ENCODE peak calls at places on chromosomes 5 and 9, in eight cellular contexts. V is NB4, M is right lobe of liver, P is ascending aorta, D is brain microvascular endothelial cell, J is A549, G is GM23338, U is GM12878. A is an unnamed sample.

GRCh38 chr5:169012471-169012870 is 288.5 kb downstream of the SLIT3 start:
- DNase-seq in V (no peak), M (no peak), P (no peak), D (no peak), J (no peak), G (no peak), U (no peak), A (no peak)

GRCh38 chr9:77498891-77499290 is 149.2 kb downstream of the GNA14 start:
- DNase-seq in V (no peak), M (no peak), P (no peak), D (no peak), J (no peak), G (no peak), U (no peak), A (no peak)

GRCh38 chr5:96997265-96997859 is 61.5 kb downstream of the LNPEP start:
- DNase-seq in V (peak), M (no peak), P (no peak), D (peak), J (peak), G (peak), U (no peak), A (no peak)

GRCh38 chr5:140988036-140988997 is 22.0 kb downstream of the PCDHAC2 start:
- DNase-seq in V (no peak), M (no peak), P (no peak), D (no peak), J (no peak), G (peak), U (no peak), A (no peak)

GRCh38 chr9:73162987-73163763 is 11.5 kb downstream of the ANXA1 start:
- DNase-seq in V (no peak), M (no peak), P (no peak), D (no peak), J (no peak), G (peak), U (no peak), A (no peak)

GRCh38 chr5:90944116-90944515 is 385.5 kb downstream of the ADGRV1 start:
- DNase-seq in V (no peak), M (no peak), P (no peak), D (no peak), J (no peak), G (no peak), U (no peak), A (no peak)

GRCh38 chr5:115549154-115549553 is 4.6 kb upstream of the FEM1C start:
- DNase-seq in V (peak), M (no peak), P (no peak), D (no peak), J (no peak), G (peak), U (peak), A (no peak)

GRCh38 chr5:158755971-158756370 is 343.7 kb downstream of the EBF1 start:
- DNase-seq in V (no peak), M (no peak), P (no peak), D (peak), J (no peak), G (no peak), U (no peak), A (no peak)

GRCh38 chr9:13487936-13488335 is 208.4 kb upstream of the MPDZ start:
- DNase-seq in V (no peak), M (no peak), P (no peak), D (no peak), J (no peak), G (no peak), U (no peak), A (no peak)

GRCh38 chr5:143800715-143801114 is 11.2 kb upstream of the HMHB1 start:
- DNase-seq in V (no peak), M (no peak), P (no peak), D (no peak), J (no peak), G (no peak), U (no peak), A (no peak)

GRCh38 chr5:172868436-172868923 is 34.4 kb downstream of the ERGIC1 start:
- DNase-seq in V (no peak), M (no peak), P (no peak), D (peak), J (peak), G (no peak), U (no peak), A (no peak)

GRCh38 chr5:172694061-172694460 is 53.0 kb downstream of the NEURL1B start:
- DNase-seq in V (no peak), M (no peak), P (no peak), D (no peak), J (no peak), G (no peak), U (no peak), A (no peak)

GRCh38 chr9:137671721-137672120 is 52.9 kb downstream of the EHMT1 start:
- DNase-seq in V (no peak), M (no peak), P (no peak), D (no peak), J (no peak), G (no peak), U (no peak), A (no peak)

GRCh38 chr5:172881691-172882370 is 47.8 kb downstream of the ERGIC1 start:
- DNase-seq in V (peak), M (no peak), P (no peak), D (peak), J (no peak), G (no peak), U (peak), A (no peak)

GRCh38 chr5:58239731-58240130 is 220.2 kb downstream of the PLK2 start:
- DNase-seq in V (no peak), M (no peak), P (no peak), D (no peak), J (no peak), G (no peak), U (no peak), A (no peak)

GRCh38 chr5:169567079-169567478 is 16.5 kb upstream of the SPDL1 start:
- DNase-seq in V (peak), M (no peak), P (no peak), D (no peak), J (no peak), G (peak), U (no peak), A (no peak)

GRCh38 chr9:136742640-136743391 is at the start of gene LCN10:
- DNase-seq in V (no peak), M (no peak), P (no peak), D (no peak), J (no peak), G (peak), U (no peak), A (no peak)

GRCh38 chr9:91802391-91802790 is 147.6 kb downstream of the ROR2 start:
- DNase-seq in V (no peak), M (no peak), P (no peak), D (no peak), J (no peak), G (no peak), U (no peak), A (no peak)

GRCh38 chr5:150558088-150558621 is 50.2 kb downstream of the NDST1 start:
- DNase-seq in V (no peak), M (no peak), P (no peak), D (no peak), J (no peak), G (no peak), U (no peak), A (no peak)

GRCh38 chr5:180605554-180606214 is 14.4 kb upstream of the SCGB3A1 start:
- DNase-seq in V (peak), M (peak), P (no peak), D (peak), J (peak), G (peak), U (peak), A (no peak)

GRCh38 chr5:43554497-43554896 is 2.4 kb downstream of the PAIP1 start:
- DNase-seq in V (no peak), M (no peak), P (no peak), D (no peak), J (no peak), G (no peak), U (no peak), A (no peak)

GRCh38 chr5:136886623-136887022 is 521.3 kb upstream of the TRPC7 start:
- DNase-seq in V (no peak), M (no peak), P (no peak), D (no peak), J (no peak), G (no peak), U (no peak), A (no peak)

GRCh38 chr5:141513627-141514329 is 24.9 kb downstream of the PCDHGC5 start:
- DNase-seq in V (peak), M (no peak), P (peak), D (peak), J (no peak), G (peak), U (peak), A (peak)

GRCh38 chr5:177535125-177535524 is 18.4 kb upstream of the DDX41 start:
- DNase-seq in V (no peak), M (no peak), P (no peak), D (no peak), J (no peak), G (no peak), U (no peak), A (no peak)

GRCh38 chr5:375921-376871 is 54.7 kb downstream of the AHRR start:
- DNase-seq in V (peak), M (peak), P (no peak), D (no peak), J (no peak), G (no peak), U (no peak), A (no peak)

GRCh38 chr5:160970605-160971191 is 118.7 kb upstream of the ATP10B start:
- DNase-seq in V (peak), M (no peak), P (no peak), D (no peak), J (no peak), G (peak), U (no peak), A (no peak)

GRCh38 chr5:24642022-24642421 is 2.8 kb downstream of the CDH10 start:
- DNase-seq in V (peak), M (no peak), P (no peak), D (peak), J (no peak), G (peak), U (no peak), A (no peak)

GRCh38 chr9:6785682-6786081 is 27.9 kb downstream of the KDM4C start:
- DNase-seq in V (no peak), M (no peak), P (no peak), D (no peak), J (no peak), G (no peak), U (no peak), A (no peak)

GRCh38 chr5:15719784-15720183 is 219.8 kb downstream of the FBXL7 start:
- DNase-seq in V (no peak), M (no peak), P (no peak), D (no peak), J (no peak), G (peak), U (no peak), A (no peak)

GRCh38 chr5:644509-644908 is 32.4 kb downstream of the CEP72 start:
- DNase-seq in V (no peak), M (no peak), P (no peak), D (no peak), J (no peak), G (no peak), U (no peak), A (no peak)

GRCh38 chr5:103259705-103260355 is 1.3 kb downstream of the MACIR start:
- DNase-seq in V (no peak), M (no peak), P (no peak), D (peak), J (peak), G (peak), U (no peak), A (no peak)

DNA sequence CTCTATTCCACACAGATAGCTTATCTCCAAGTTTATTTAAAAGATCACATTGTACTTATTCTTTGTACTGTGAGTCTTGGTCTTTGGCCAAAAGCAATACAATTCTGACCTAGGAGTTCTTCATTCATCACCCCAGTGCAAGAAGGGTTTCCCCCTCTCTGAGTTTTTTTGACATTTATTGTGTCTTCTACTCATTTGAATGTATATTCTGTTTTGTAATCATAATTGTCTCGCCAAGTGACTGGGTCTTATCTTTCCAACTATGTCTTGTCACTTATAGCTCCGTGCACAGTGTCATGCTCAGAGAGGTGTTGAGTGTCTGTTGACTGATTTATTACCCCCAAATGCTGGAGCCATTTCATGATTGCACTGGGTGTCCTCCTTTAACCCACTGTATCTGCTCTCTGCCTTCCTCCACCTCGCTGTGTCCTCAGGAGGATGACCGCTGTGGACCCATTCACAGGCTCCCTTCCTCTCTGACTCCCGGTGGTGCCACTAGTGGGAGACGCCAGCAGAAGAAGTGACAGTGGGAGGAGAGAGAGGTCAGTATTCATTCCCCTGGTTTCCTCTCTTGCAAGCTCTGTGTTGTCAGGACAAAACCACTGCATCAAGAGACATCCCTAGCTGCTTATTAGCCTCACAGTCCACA is 11.2 kb upstream of the TRIO start:
- DNase-seq in V (no peak), M (no peak), P (no peak), D (no peak), J (no peak), G (no peak), U (no peak), A (no peak)
- TF ChIP-seq CTCF in V (no peak), M (no peak), P (no peak), D (no peak), J (no peak), G (no peak), U (no peak), A (no peak)

GRCh38 chr9:127744407-127745110 is 9.5 kb upstream of the TOR2A start:
- DNase-seq in V (no peak), M (no peak), P (no peak), D (no peak), J (no peak), G (no peak), U (no peak), A (no peak)

GRCh38 chr9:127742435-127743088 is 7.5 kb upstream of the TOR2A start:
- DNase-seq in V (peak), M (no peak), P (no peak), D (no peak), J (peak), G (peak), U (no peak), A (no peak)

GRCh38 chr9:127738666-127739065 is 3.6 kb upstream of the TOR2A start:
- DNase-seq in V (no peak), M (no peak), P (no peak), D (no peak), J (no peak), G (no peak), U (no peak), A (no peak)

GRCh38 chr9:127739614-127740322 is 4.7 kb upstream of the TOR2A start:
- DNase-seq in V (no peak), M (no peak), P (no peak), D (no peak), J (no peak), G (no peak), U (no peak), A (no peak)

GRCh38 chr9:127741831-127742434 is 6.8 kb upstream of the TOR2A start:
- DNase-seq in V (no peak), M (peak), P (no peak), D (no peak), J (peak), G (peak), U (no peak), A (no peak)
- H3K4me3 ChIP-seq in V (no peak), M (peak), P (no peak), D (peak), J (peak), G (peak), U (no peak), A (no peak)

DNA sequence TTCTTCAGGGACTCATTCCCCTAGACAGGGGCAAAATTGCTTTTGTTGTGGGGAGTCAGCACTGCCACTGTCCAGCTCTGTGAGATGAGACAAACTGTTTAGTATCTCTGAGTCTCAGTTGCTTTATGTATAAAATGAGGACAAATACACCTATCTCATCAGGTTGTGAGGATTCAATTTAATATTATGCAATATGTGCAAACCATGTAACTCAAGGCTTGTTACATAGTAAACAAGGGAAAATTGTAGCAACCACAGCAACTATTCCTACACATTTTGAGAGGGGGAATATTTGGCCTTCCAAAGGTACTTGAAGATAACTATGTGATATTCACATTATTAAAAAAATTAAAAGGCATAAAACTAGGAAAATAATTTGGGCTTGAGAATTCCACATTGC is 411.9 kb upstream of the SLC30A5 start:
- DNase-seq in V (no peak), M (no peak), P (no peak), D (no peak), J (no peak), G (no peak), U (no peak), A (no peak)
- TF ChIP-seq CTCF in V (no peak), M (no peak), P (no peak), D (no peak), J (no peak), G (no peak), U (no peak), A (no peak)

GRCh38 chr5:157267766-157268480 is 2.0 kb downstream of the CYFIP2 start:
- DNase-seq in V (no peak), M (no peak), P (no peak), D (no peak), J (no peak), G (no peak), U (no peak), A (no peak)
- H3K4me3 ChIP-seq in V (no peak), M (no peak), P (no peak), D (no peak), J (no peak), G (peak), U (peak), A (no peak)

GRCh38 chr5:67338416-67338815 is 141.8 kb upstream of the CD180 start:
- DNase-seq in V (no peak), M (no peak), P (no peak), D (no peak), J (no peak), G (no peak), U (no peak), A (no peak)

GRCh38 chr5:67337751-67338150 is 141.2 kb upstream of the CD180 start:
- DNase-seq in V (no peak), M (no peak), P (no peak), D (no peak), J (no peak), G (no peak), U (no peak), A (no peak)

GRCh38 chr5:67335391-67335790 is 138.8 kb upstream of the CD180 start:
- DNase-seq in V (no peak), M (no peak), P (no peak), D (no peak), J (no peak), G (no peak), U (no peak), A (no peak)

GRCh38 chr5:67341478-67341877 is 144.9 kb upstream of the CD180 start:
- DNase-seq in V (no peak), M (no peak), P (no peak), D (no peak), J (no peak), G (no peak), U (no peak), A (no peak)

GRCh38 chr5:67339219-67339767 is 142.7 kb upstream of the CD180 start:
- DNase-seq in V (no peak), M (no peak), P (no peak), D (no peak), J (no peak), G (no peak), U (no peak), A (no peak)
- TF ChIP-seq CTCF in V (no peak), M (no peak), P (no peak), D (no peak), J (no peak), G (no peak), U (no peak), A (no peak)

A was measured in thoracic aorta.